ENCODE peak calls at places on chromosomes 11 and 22, in four cellular contexts. O, U, F and R are unnamed samples.

GRCh38 chr11:73478737-73479347 is 102.6 kb downstream of the RELT start:
- DNase-seq in F (peak; percentile 59), O (no peak), U (no peak), R (no peak)

GRCh38 chr11:133832096-133833081 is 12.9 kb downstream of the SPATA19 start:
- DNase-seq in U (no peak), F (no peak), O (no peak), R (no peak)

GRCh38 chr11:63573881-63574855 is 11.0 kb upstream of the PLAAT2 start:
- DNase-seq in O (no peak), F (peak; percentile 98), U (peak; percentile 59), R (no peak)

GRCh38 chr11:22787565-22788162 is 41.9 kb downstream of the SVIP start:
- DNase-seq in U (no peak), O (no peak), F (peak; percentile 59), R (no peak)

GRCh38 chr22:49235463-49236300 is 592.0 kb downstream of the BRD1 start:
- DNase-seq in U (no peak), O (peak; percentile 44), F (peak; percentile 45), R (peak; percentile 6)

GRCh38 chr22:24003887-24004286 is 1.4 kb downstream of the GSTT4 start:
- DNase-seq in O (no peak), U (peak; percentile 41), F (no peak), R (no peak)

GRCh38 chr11:98874050-98874449 is 146.7 kb upstream of the CNTN5 start:
- DNase-seq in U (no peak), O (no peak), F (no peak), R (no peak)

GRCh38 chr11:91243065-91243464 is 981.6 kb upstream of the FAT3 start:
- DNase-seq in U (no peak), O (no peak), F (no peak), R (no peak)

GRCh38 chr11:115696472-115697011 is 192.3 kb upstream of the CADM1 start:
- DNase-seq in O (no peak), F (no peak), U (no peak), R (no peak)

GRCh38 chr11:134277176-134278001 is 1.2 kb downstream of the GLB1L3 start:
- DNase-seq in U (no peak), F (no peak), O (no peak), R (no peak)

GRCh38 chr22:24703101-24703500 is 71.4 kb downstream of the PIWIL3 start:
- DNase-seq in U (no peak), F (peak; percentile 95), O (no peak), R (no peak)

GRCh38 chr11:134823970-134824369 is 411.9 kb upstream of the B3GAT1 start:
- DNase-seq in O (no peak), U (no peak), F (no peak), R (no peak)

GRCh38 chr11:11534981-11535380 is 86.8 kb downstream of the GALNT18 start:
- DNase-seq in O (no peak), F (no peak), U (no peak), R (no peak)
- H3K27ac ChIP-seq in O (no peak overlapping the region), F (no peak overlapping the region), U (no peak overlapping the region), R (no peak overlapping the region)

GRCh38 chr22:42932857-42933782 is 76.0 kb upstream of the ARFGAP3 start:
- DNase-seq in U (no peak), O (peak; percentile 87), F (no peak), R (no peak)
- H3K27ac ChIP-seq in U (peak overlapping the region; percentile 77), O (peak overlapping the region; percentile 89), F (peak overlapping the region; percentile 96), R (peak overlapping the region; percentile 98)

DNA sequence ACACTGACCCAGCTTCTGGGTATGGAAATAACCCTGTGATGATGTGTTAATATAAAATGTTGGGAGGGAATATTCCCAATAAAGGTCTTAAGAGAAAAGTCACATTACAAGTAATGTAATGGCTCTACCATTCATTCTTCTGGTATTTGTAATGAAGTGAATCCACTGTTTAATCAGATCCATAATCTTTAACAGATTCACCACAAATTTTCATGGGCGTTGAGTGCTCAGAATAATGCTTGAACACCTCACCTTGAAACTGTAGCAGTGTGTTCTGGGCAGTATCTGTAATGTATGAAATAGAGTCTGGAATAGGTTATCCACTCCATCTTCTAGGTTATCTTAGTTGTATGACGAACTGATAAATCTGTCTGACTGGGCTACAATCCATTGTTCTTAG is 26.6 kb upstream of the CRTAM start:
- DNase-seq in U (no peak), O (no peak), F (no peak), R (no peak)
- H3K27ac ChIP-seq in U (no peak overlapping the region), O (no peak overlapping the region), F (no peak overlapping the region), R (no peak overlapping the region)

GRCh38 chr22:27802389-27803079 is 978 bp upstream of the MN1 start:
- DNase-seq in U (no peak), F (no peak), O (no peak), R (no peak)

GRCh38 chr22:27804016-27804415 is 2.5 kb upstream of the MN1 start:
- DNase-seq in U (no peak), F (no peak), O (no peak), R (no peak)

GRCh38 chr22:27805841-27806240 is 4.3 kb upstream of the MN1 start:
- DNase-seq in O (no peak), F (no peak), U (no peak), R (no peak)

GRCh38 chr22:27801616-27802388 is at the start of gene MN1:
- DNase-seq in F (peak; percentile 12), O (no peak), U (peak; percentile 77), R (no peak)

GRCh38 chr22:27804683-27805297 is 3.2 kb upstream of the MN1 start:
- DNase-seq in O (no peak), U (peak; percentile 81), F (peak; percentile 50), R (no peak)
- H3K27ac ChIP-seq in O (no peak overlapping the region), U (no peak overlapping the region), F (no peak overlapping the region), R (no peak overlapping the region)

GRCh38 chr22:19878461-19879247 is 24.0 kb upstream of the GNB1L start:
- DNase-seq in F (no peak), U (peak; percentile 47), O (peak; percentile 47), R (no peak)

GRCh38 chr22:19880786-19881569 is 26.3 kb upstream of the GNB1L start:
- DNase-seq in U (peak; percentile 68), O (peak; percentile 68), F (no peak), R (peak; percentile 48)

GRCh38 chr22:19879248-19879575 is 24.5 kb upstream of the GNB1L start:
- DNase-seq in F (no peak), U (no peak), O (peak; percentile 64), R (no peak)

GRCh38 chr22:19879651-19879995 is 24.9 kb upstream of the GNB1L start:
- DNase-seq in F (no peak), U (peak; percentile 25), O (peak; percentile 53), R (no peak)

DNA sequence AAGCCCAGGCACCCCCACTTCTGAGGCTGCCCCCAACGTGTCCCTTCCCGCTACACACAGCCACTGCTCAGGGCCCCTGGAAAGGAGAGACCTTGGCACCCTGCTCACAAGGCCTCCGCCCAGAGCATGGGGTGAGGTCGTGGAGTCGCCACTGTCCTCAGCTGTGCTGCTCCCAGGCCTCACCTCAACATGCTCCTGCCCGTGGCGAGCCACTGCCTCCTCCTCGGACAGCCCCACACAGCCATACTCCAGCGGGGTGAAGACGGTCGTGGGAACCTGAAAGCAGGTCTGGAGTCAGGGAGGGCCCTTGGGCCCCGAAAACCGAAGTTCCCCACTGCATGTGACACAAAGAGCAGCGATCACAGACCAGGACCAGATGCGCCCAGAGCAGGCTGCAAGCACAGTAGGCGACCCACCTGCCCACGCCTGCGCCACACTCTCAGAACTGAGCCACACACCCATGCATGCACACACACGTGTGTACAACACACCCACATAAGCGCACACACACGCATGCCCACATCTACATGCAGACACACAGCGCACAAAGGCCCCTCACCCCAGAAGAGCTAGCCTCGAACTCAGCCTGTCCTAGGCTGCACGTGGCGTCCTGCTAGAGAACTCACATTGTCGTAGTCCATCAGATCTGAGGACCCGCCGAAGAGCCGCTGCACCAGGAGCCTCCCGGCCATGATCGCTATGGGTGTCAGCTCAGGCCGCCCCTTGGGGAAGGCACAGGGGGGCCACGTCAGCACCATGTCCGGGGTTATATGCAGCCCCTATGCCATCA is 25.5 kb upstream of the GNB1L start:
- DNase-seq in U (no peak), F (no peak), O (peak; percentile 66), R (no peak)
- H3K27ac ChIP-seq in U (no peak overlapping the region), F (no peak overlapping the region), O (no peak overlapping the region), R (no peak overlapping the region)